ENCODE peak calls at places on chromosome 11, in five cellular contexts. One of them, this sample, is unnamed.

GRCh38 chr11:10628506-10629236 is 60.2 kb upstream of the LYVE1 start:
- DNase-seq in IMR-90: no peak
- DNase-seq in mesenchymal stem cell: no peak
- DNase-seq in neuronal stem cell: no peak
- DNase-seq in H9: no peak
- DNase-seq in this sample: no peak

GRCh38 chr11:93784935-93785360 is 866 bp downstream of the MED17 start:
- DNase-seq in IMR-90: no peak
- DNase-seq in mesenchymal stem cell: no peak
- DNase-seq in neuronal stem cell: no peak
- DNase-seq in H9: no peak
- DNase-seq in this sample: no peak

GRCh38 chr11:109051200-109051599 is 370.8 kb upstream of the C11orf87 start:
- DNase-seq in IMR-90: no peak
- DNase-seq in mesenchymal stem cell: no peak
- DNase-seq in neuronal stem cell: no peak
- DNase-seq in H9: no peak
- DNase-seq in this sample: no peak

GRCh38 chr11:73578786-73579185 is 19.1 kb downstream of the FAM168A start:
- DNase-seq in IMR-90: no peak
- DNase-seq in mesenchymal stem cell: no peak
- DNase-seq in neuronal stem cell: no peak
- DNase-seq in H9: no peak
- DNase-seq in this sample: no peak

GRCh38 chr11:93639548-93639947 is 21.9 kb upstream of the CEP295 start:
- DNase-seq in IMR-90: no peak
- DNase-seq in mesenchymal stem cell: no peak
- DNase-seq in neuronal stem cell: no peak
- DNase-seq in H9: no peak
- DNase-seq in this sample: no peak

GRCh38 chr11:47941907-47942558 is 38.3 kb upstream of the PTPRJ start:
- DNase-seq in IMR-90: no peak
- DNase-seq in mesenchymal stem cell: no peak
- DNase-seq in neuronal stem cell: no peak
- DNase-seq in H9: no peak
- DNase-seq in this sample: no peak

GRCh38 chr11:78567209-78567608 is 7.5 kb downstream of the NARS2 start:
- DNase-seq in IMR-90: peak; percentile 53
- DNase-seq in mesenchymal stem cell: no peak
- DNase-seq in neuronal stem cell: no peak
- DNase-seq in H9: no peak
- DNase-seq in this sample: no peak

GRCh38 chr11:115092516-115092915 is 411.7 kb downstream of the CADM1 start:
- DNase-seq in IMR-90: no peak
- DNase-seq in mesenchymal stem cell: no peak
- DNase-seq in neuronal stem cell: no peak
- DNase-seq in H9: no peak
- DNase-seq in this sample: no peak

GRCh38 chr11:70906101-70906500 is 346.3 kb downstream of the SHANK2 start:
- DNase-seq in IMR-90: no peak
- DNase-seq in mesenchymal stem cell: no peak
- DNase-seq in neuronal stem cell: no peak
- DNase-seq in H9: no peak
- DNase-seq in this sample: no peak
- H3K18ac ChIP-seq in IMR-90: no peak overlapping the region
- H3K18ac ChIP-seq in mesenchymal stem cell: no peak overlapping the region
- H3K18ac ChIP-seq in neuronal stem cell: peak overlapping the region; percentile 88
- H3K18ac ChIP-seq in H9: no peak overlapping the region
- H3K18ac ChIP-seq in this sample: no peak overlapping the region

DNA sequence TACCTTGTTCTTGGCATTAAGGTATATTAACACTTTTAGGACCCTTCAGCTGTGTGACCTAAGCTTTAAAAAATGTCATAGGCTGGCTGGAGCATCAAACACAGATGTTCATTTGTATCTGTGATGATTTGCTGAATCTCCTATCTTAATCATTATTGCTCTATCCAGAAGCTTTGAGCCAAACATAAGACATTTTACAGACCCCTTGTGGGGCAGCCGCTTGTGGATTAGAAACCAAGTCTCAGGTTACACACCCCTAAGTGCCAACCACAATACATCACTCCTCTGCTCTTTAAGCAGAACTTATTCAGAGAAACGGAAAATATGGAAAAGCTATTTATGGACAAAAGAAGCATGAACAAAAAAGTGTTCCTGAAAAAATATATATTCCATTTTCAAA is 394.2 kb upstream of the CCDC90B start:
- DNase-seq in IMR-90: no peak
- DNase-seq in mesenchymal stem cell: no peak
- DNase-seq in neuronal stem cell: no peak
- DNase-seq in H9: no peak
- DNase-seq in this sample: no peak
- H3K18ac ChIP-seq in IMR-90: no peak overlapping the region
- H3K18ac ChIP-seq in mesenchymal stem cell: no peak overlapping the region
- H3K18ac ChIP-seq in neuronal stem cell: no peak overlapping the region
- H3K18ac ChIP-seq in H9: no peak overlapping the region
- H3K18ac ChIP-seq in this sample: no peak overlapping the region

GRCh38 chr11:3189886-3190583 is 24.9 kb upstream of the OSBPL5 start:
- DNase-seq in IMR-90: no peak
- DNase-seq in mesenchymal stem cell: no peak
- DNase-seq in neuronal stem cell: no peak
- DNase-seq in H9: no peak
- DNase-seq in this sample: no peak

GRCh38 chr11:3189193-3189843 is 24.2 kb upstream of the OSBPL5 start:
- DNase-seq in IMR-90: no peak
- DNase-seq in mesenchymal stem cell: no peak
- DNase-seq in neuronal stem cell: no peak
- DNase-seq in H9: peak; percentile 78
- DNase-seq in this sample: no peak

GRCh38 chr11:3191586-3192324 is 26.6 kb upstream of the OSBPL5 start:
- DNase-seq in IMR-90: no peak
- DNase-seq in mesenchymal stem cell: no peak
- DNase-seq in neuronal stem cell: no peak
- DNase-seq in H9: no peak
- DNase-seq in this sample: no peak

GRCh38 chr11:3188496-3189192 is 23.5 kb upstream of the OSBPL5 start:
- DNase-seq in IMR-90: no peak
- DNase-seq in mesenchymal stem cell: no peak
- DNase-seq in neuronal stem cell: no peak
- DNase-seq in H9: peak; percentile 39
- DNase-seq in this sample: no peak

GRCh38 chr11:3190600-3190999 is 25.5 kb upstream of the OSBPL5 start:
- DNase-seq in IMR-90: no peak
- DNase-seq in mesenchymal stem cell: no peak
- DNase-seq in neuronal stem cell: no peak
- DNase-seq in H9: no peak
- DNase-seq in this sample: no peak
- H3K18ac ChIP-seq in IMR-90: no peak overlapping the region
- H3K18ac ChIP-seq in mesenchymal stem cell: no peak overlapping the region
- H3K18ac ChIP-seq in neuronal stem cell: peak overlapping the region; percentile 30
- H3K18ac ChIP-seq in H9: no peak overlapping the region
- H3K18ac ChIP-seq in this sample: no peak overlapping the region

GRCh38 chr11:36097219-36097650 is 153.4 kb downstream of the LDLRAD3 start:
- DNase-seq in IMR-90: no peak
- DNase-seq in mesenchymal stem cell: no peak
- DNase-seq in neuronal stem cell: no peak
- DNase-seq in H9: no peak
- DNase-seq in this sample: no peak
- H3K18ac ChIP-seq in IMR-90: no peak overlapping the region
- H3K18ac ChIP-seq in mesenchymal stem cell: peak overlapping the region; percentile 54
- H3K18ac ChIP-seq in neuronal stem cell: no peak overlapping the region
- H3K18ac ChIP-seq in H9: peak overlapping the region; percentile 32
- H3K18ac ChIP-seq in this sample: peak overlapping the region; percentile 61

GRCh38 chr11:46378811-46379482 is 2.5 kb upstream of the MDK start:
- DNase-seq in IMR-90: no peak
- DNase-seq in mesenchymal stem cell: no peak
- DNase-seq in neuronal stem cell: no peak
- DNase-seq in H9: no peak
- DNase-seq in this sample: no peak
- H3K18ac ChIP-seq in IMR-90: no peak overlapping the region
- H3K18ac ChIP-seq in mesenchymal stem cell: peak overlapping the region; percentile 44
- H3K18ac ChIP-seq in neuronal stem cell: peak overlapping the region; percentile 16
- H3K18ac ChIP-seq in H9: no peak overlapping the region
- H3K18ac ChIP-seq in this sample: no peak overlapping the region